ENCODE peak calls at places on chromosomes 4 and X, in four cellular contexts. H is stomach, N is tibial nerve, D is colonic mucosa. W is an unnamed sample. For H3K36me3 and H3K9me3, the result is how much of the 10 kb centered on the place peaks cover.

GRCh38 chr4:37812713-37813112 is 13.8 kb upstream of the PGM2 start:
- DNase-seq in H (no peak), D (no peak), N (no peak), W (no peak)

GRCh38 chrX:69137371-69137881 is 27.8 kb downstream of the PJA1 start:
- DNase-seq in H (no peak), N (no peak), D (no peak), W (no peak)

GRCh38 chr4:95294291-95294690 is 254.5 kb downstream of the UNC5C start:
- DNase-seq in H (no peak), D (no peak), N (no peak), W (no peak)

GRCh38 chr4:164550989-164551712 is 202.8 kb upstream of the SMIM31 start:
- DNase-seq in H (no peak), D (no peak), N (no peak), W (peak)

GRCh38 chr4:99234331-99235010 is 15.4 kb upstream of the ADH6 start:
- DNase-seq in N (no peak), D (no peak), H (no peak), W (no peak)

GRCh38 chr4:100067255-100067654 is 117.2 kb upstream of the H2AZ1 start:
- DNase-seq in N (no peak), H (no peak), D (no peak), W (no peak)

GRCh38 chr4:98838977-98839618 is 89.8 kb downstream of the EIF4E start:
- DNase-seq in H (no peak), N (no peak), D (no peak), W (no peak)

GRCh38 chr4:64417974-64418373 is 8.7 kb upstream of the TECRL start:
- DNase-seq in H (no peak), D (no peak), N (no peak), W (no peak)

GRCh38 chr4:19256823-19257222 is 994.9 kb upstream of the SLIT2 start:
- DNase-seq in D (no peak), H (no peak), N (no peak), W (no peak)

GRCh38 chr4:78645853-78646757 is 94.5 kb downstream of the ANXA3 start:
- DNase-seq in D (peak), N (peak), H (peak), W (peak)

GRCh38 chrX:30893206-30893605 is 4.2 kb upstream of the TAB3 start:
- DNase-seq in N (no peak), H (peak), D (no peak), W (no peak)

GRCh38 chr4:76035146-76035545 is 724 bp downstream of the CXCL11 start:
- DNase-seq in D (no peak), H (no peak), N (no peak), W (no peak)

GRCh38 chr4:151921811-151922210 is 161.0 kb upstream of the GATB start:
- DNase-seq in N (no peak), D (no peak), H (no peak), W (no peak)

GRCh38 chrX:70454441-70455365 is 10.1 kb downstream of the DLG3 start:
- DNase-seq in D (peak), N (peak), H (peak), W (peak)

GRCh38 chrX:121254336-121254735 is 206.9 kb downstream of the GLUD2 start:
- DNase-seq in N (no peak), H (no peak), D (no peak), W (no peak)

GRCh38 chr4:60605651-60606354 is 594.3 kb upstream of the ADGRL3 start:
- DNase-seq in H (no peak), N (no peak), D (no peak), W (no peak)

GRCh38 chr4:181766061-181766460 is 477.1 kb upstream of the TENM3 start:
- DNase-seq in H (no peak), N (no peak), D (no peak), W (no peak)

GRCh38 chr4:164350086-164350485 is 403.8 kb upstream of the SMIM31 start:
- DNase-seq in H (no peak), D (no peak), N (no peak), W (no peak)

GRCh38 chr4:89158884-89159503 is 47.7 kb downstream of the TIGD2 start:
- DNase-seq in D (no peak), H (no peak), N (no peak), W (peak)

GRCh38 chr4:123749408-123749807 is 352.8 kb downstream of the SPRY1 start:
- DNase-seq in H (no peak), D (no peak), N (no peak), W (no peak)

GRCh38 chr4:155496294-155496626 is 119.5 kb upstream of the MAP9 start:
- DNase-seq in H (no peak), N (no peak), D (no peak), W (no peak)

GRCh38 chr4:177191586-177191985 is 118.1 kb upstream of the NEIL3 start:
- DNase-seq in D (no peak), H (no peak), N (no peak), W (no peak)
- H3K36me3 ChIP-seq in D (under half), H (under half), N (under half), W (under half)

GRCh38 chrX:55796496-55796895 is 78.9 kb downstream of the RRAGB start:
- DNase-seq in H (no peak), N (no peak), D (no peak), W (no peak)
- H3K9me3 ChIP-seq in H (under half), N (under half), D (under half), W (under half)

GRCh38 chr4:156763511-156763910 is 208.1 kb downstream of the PDGFC start:
- DNase-seq in H (no peak), D (no peak), N (no peak), W (peak)

GRCh38 chr4:156764145-156764544 is 207.5 kb downstream of the PDGFC start:
- DNase-seq in D (no peak), H (no peak), N (no peak), W (no peak)

GRCh38 chr4:156765277-156765676 is 206.3 kb downstream of the PDGFC start:
- DNase-seq in N (no peak), D (no peak), H (no peak), W (no peak)

GRCh38 chr4:156764846-156765245 is 206.8 kb downstream of the PDGFC start:
- DNase-seq in D (no peak), H (no peak), N (no peak), W (no peak)

GRCh38 chr4:156762851-156763250 is 208.7 kb downstream of the PDGFC start:
- DNase-seq in D (no peak), N (no peak), H (no peak), W (no peak)
- H3K36me3 ChIP-seq in D (under half), N (under half), H (under half), W (under half)

DNA sequence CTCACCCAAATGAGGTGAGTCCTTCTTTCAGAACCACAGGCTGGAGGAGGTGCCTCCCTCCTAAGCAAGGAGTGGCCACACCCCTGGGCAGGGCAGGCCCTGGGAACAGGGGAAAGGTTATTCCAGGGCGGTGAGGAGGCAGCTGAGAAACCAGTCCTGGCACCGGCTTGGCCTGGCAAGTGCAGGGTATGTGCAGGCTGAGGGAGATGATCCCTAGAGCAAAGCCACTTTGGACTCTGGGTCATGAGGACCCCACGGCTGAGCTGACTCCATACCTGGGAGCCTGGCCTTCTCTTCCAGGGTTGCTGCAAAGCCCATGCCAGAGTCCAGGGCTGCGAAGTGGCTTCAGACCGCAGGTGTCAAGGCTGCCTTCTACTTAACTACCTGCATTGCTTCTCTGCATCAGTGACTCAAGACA is 49.5 kb upstream of the HELT start:
- DNase-seq in H (peak), N (no peak), D (peak), W (no peak)
- H3K9me3 ChIP-seq in H (under half), N (under half), D (under half), W (under half)

GRCh38 chr4:1340861-1341260 is 6.1 kb upstream of the UVSSA start:
- DNase-seq in H (no peak), N (no peak), D (no peak), W (no peak)
- H3K36me3 ChIP-seq in H (under half), N (under half), D (under half), W (under half)

GRCh38 chr4:129059028-129059427 is 34.3 kb downstream of the SCLT1 start:
- DNase-seq in D (no peak), H (no peak), N (no peak), W (no peak)
- H3K9me3 ChIP-seq in D (under half), H (half or more), N (under half), W (under half)

DNA sequence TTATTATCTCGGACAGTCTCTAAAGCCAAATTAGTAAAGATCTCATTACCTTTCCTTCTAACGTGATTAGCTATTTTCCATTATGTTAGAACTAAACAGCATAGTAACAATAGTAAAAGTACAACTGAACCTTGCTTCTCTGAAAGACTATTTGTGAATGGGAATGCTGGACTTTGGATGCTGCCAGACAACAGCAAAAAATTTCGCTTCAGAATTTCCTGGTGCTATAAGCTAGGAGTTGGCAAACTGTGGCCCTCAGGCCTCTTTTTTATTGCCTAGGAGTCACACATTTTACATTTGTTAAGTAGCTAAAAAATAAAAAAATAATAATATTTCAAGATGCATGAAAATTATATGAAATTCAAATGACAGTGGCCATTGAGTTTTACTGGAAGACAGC is 34.8 kb downstream of the RASGEF1B start:
- DNase-seq in N (no peak), H (no peak), D (peak), W (no peak)
- H3K36me3 ChIP-seq in N (under half), H (under half), D (under half), W (half or more)

GRCh38 chrX:104113237-104113965 is 1.1 kb downstream of the ZCCHC18 start:
- DNase-seq in N (peak), D (peak), H (peak), W (no peak)
- H3K9me3 ChIP-seq in N (under half), D (under half), H (under half), W (under half)